ENCODE peak calls at places on chromosomes 7 and 10, in five cellular contexts. One of them, this sample, is unnamed. For H3K36me3 and H3K4me1, the result is how much of the 10 kb centered on the place peaks cover.

GRCh38 chr7:52100-52499 is 140.3 kb upstream of the FAM20C start:
- DNase-seq in transverse colon: no peak
- DNase-seq in left lung: no peak
- DNase-seq in A673: no peak
- DNase-seq in body of pancreas: no peak
- DNase-seq in this sample: peak

GRCh38 chr7:114922151-114922651 is 307 bp downstream of the MDFIC start:
- DNase-seq in body of pancreas: peak
- DNase-seq in A673: peak
- DNase-seq in left lung: peak
- DNase-seq in transverse colon: peak
- DNase-seq in this sample: peak

GRCh38 chr10:78931333-78932083 is 137.3 kb upstream of the ZMIZ1 start:
- DNase-seq in transverse colon: peak
- DNase-seq in A673: peak
- DNase-seq in body of pancreas: peak
- DNase-seq in left lung: peak
- DNase-seq in this sample: no peak

GRCh38 chr7:136359333-136359903 is 382.3 kb upstream of the MTPN start:
- DNase-seq in transverse colon: peak
- DNase-seq in body of pancreas: no peak
- DNase-seq in left lung: no peak
- DNase-seq in A673: no peak
- DNase-seq in this sample: no peak

GRCh38 chr10:123132576-123133477 is 2.9 kb upstream of the HMX3 start:
- DNase-seq in body of pancreas: peak
- DNase-seq in transverse colon: peak
- DNase-seq in left lung: peak
- DNase-seq in A673: peak
- DNase-seq in this sample: peak

GRCh38 chr10:87750817-87751216 is 67.2 kb downstream of the ATAD1 start:
- DNase-seq in body of pancreas: no peak
- DNase-seq in left lung: no peak
- DNase-seq in transverse colon: no peak
- DNase-seq in A673: no peak
- DNase-seq in this sample: no peak

GRCh38 chr7:139762886-139763285 is 14.9 kb downstream of the HIPK2 start:
- DNase-seq in transverse colon: no peak
- DNase-seq in left lung: no peak
- DNase-seq in body of pancreas: no peak
- DNase-seq in A673: no peak
- DNase-seq in this sample: no peak

GRCh38 chr10:79342811-79343541 is 4.3 kb upstream of the PPIF start:
- DNase-seq in body of pancreas: peak
- DNase-seq in transverse colon: no peak
- DNase-seq in left lung: peak
- DNase-seq in A673: no peak
- DNase-seq in this sample: no peak

GRCh38 chr10:12579954-12580858 is 230.9 kb downstream of the CAMK1D start:
- DNase-seq in transverse colon: no peak
- DNase-seq in left lung: no peak
- DNase-seq in body of pancreas: peak
- DNase-seq in A673: peak
- DNase-seq in this sample: no peak

GRCh38 chr7:45086348-45087065 is 2.3 kb downstream of the NACAD start:
- DNase-seq in body of pancreas: no peak
- DNase-seq in A673: no peak
- DNase-seq in left lung: no peak
- DNase-seq in transverse colon: no peak
- DNase-seq in this sample: no peak

GRCh38 chr10:17474595-17474994 is 20.2 kb upstream of the ST8SIA6 start:
- DNase-seq in transverse colon: no peak
- DNase-seq in body of pancreas: no peak
- DNase-seq in left lung: no peak
- DNase-seq in A673: peak
- DNase-seq in this sample: no peak

GRCh38 chr10:70367195-70367796 is 15.1 kb downstream of the LRRC20 start:
- DNase-seq in body of pancreas: no peak
- DNase-seq in A673: no peak
- DNase-seq in left lung: no peak
- DNase-seq in transverse colon: no peak
- DNase-seq in this sample: no peak

GRCh38 chr10:133160813-133161471 is 923 bp downstream of the KNDC1 start:
- DNase-seq in body of pancreas: no peak
- DNase-seq in left lung: no peak
- DNase-seq in transverse colon: no peak
- DNase-seq in A673: no peak
- DNase-seq in this sample: no peak

GRCh38 chr10:73591578-73591902 is 398 bp upstream of the USP54 start:
- DNase-seq in left lung: no peak
- DNase-seq in A673: no peak
- DNase-seq in body of pancreas: no peak
- DNase-seq in transverse colon: no peak
- DNase-seq in this sample: no peak

GRCh38 chr10:43904831-43905230 is 256.1 kb upstream of the ZNF32 start:
- DNase-seq in body of pancreas: no peak
- DNase-seq in left lung: no peak
- DNase-seq in transverse colon: no peak
- DNase-seq in A673: no peak
- DNase-seq in this sample: no peak

GRCh38 chr10:11493646-11494045 is 117.8 kb downstream of the USP6NL start:
- DNase-seq in left lung: no peak
- DNase-seq in body of pancreas: no peak
- DNase-seq in A673: no peak
- DNase-seq in transverse colon: no peak
- DNase-seq in this sample: no peak

GRCh38 chr10:11491087-11491486 is 120.4 kb downstream of the USP6NL start:
- DNase-seq in body of pancreas: peak
- DNase-seq in transverse colon: no peak
- DNase-seq in A673: no peak
- DNase-seq in left lung: no peak
- DNase-seq in this sample: no peak

GRCh38 chr10:11488126-11488525 is 123.3 kb downstream of the USP6NL start:
- DNase-seq in A673: no peak
- DNase-seq in transverse colon: no peak
- DNase-seq in left lung: no peak
- DNase-seq in body of pancreas: no peak
- DNase-seq in this sample: peak

GRCh38 chr10:11489591-11489990 is 121.9 kb downstream of the USP6NL start:
- DNase-seq in left lung: no peak
- DNase-seq in A673: no peak
- DNase-seq in body of pancreas: no peak
- DNase-seq in transverse colon: no peak
- DNase-seq in this sample: no peak
- H3K36me3 ChIP-seq in left lung: under half
- H3K36me3 ChIP-seq in A673: under half
- H3K36me3 ChIP-seq in body of pancreas: under half
- H3K36me3 ChIP-seq in transverse colon: under half
- H3K36me3 ChIP-seq in this sample: under half

GRCh38 chr10:125118701-125119100 is 41.7 kb downstream of the CTBP2 start:
- DNase-seq in A673: no peak
- DNase-seq in left lung: no peak
- DNase-seq in body of pancreas: no peak
- DNase-seq in transverse colon: no peak
- DNase-seq in this sample: peak
- H3K4me1 ChIP-seq in A673: under half
- H3K4me1 ChIP-seq in left lung: half or more
- H3K4me1 ChIP-seq in body of pancreas: half or more
- H3K4me1 ChIP-seq in transverse colon: under half
- H3K4me1 ChIP-seq in this sample: half or more

GRCh38 chr7:74707216-74707615 is 49.7 kb downstream of the GTF2I start:
- DNase-seq in A673: no peak
- DNase-seq in left lung: no peak
- DNase-seq in body of pancreas: no peak
- DNase-seq in transverse colon: no peak
- DNase-seq in this sample: no peak
- H3K36me3 ChIP-seq in A673: half or more
- H3K36me3 ChIP-seq in left lung: under half
- H3K36me3 ChIP-seq in body of pancreas: under half
- H3K36me3 ChIP-seq in transverse colon: half or more
- H3K36me3 ChIP-seq in this sample: half or more

GRCh38 chr7:50371551-50372021 is 67.1 kb downstream of the IKZF1 start:
- DNase-seq in A673: no peak
- DNase-seq in left lung: no peak
- DNase-seq in body of pancreas: no peak
- DNase-seq in transverse colon: no peak
- DNase-seq in this sample: no peak
- H3K4me1 ChIP-seq in A673: under half
- H3K4me1 ChIP-seq in left lung: under half
- H3K4me1 ChIP-seq in body of pancreas: under half
- H3K4me1 ChIP-seq in transverse colon: under half
- H3K4me1 ChIP-seq in this sample: under half

GRCh38 chr10:114437456-114438292 is 33.4 kb upstream of the AFAP1L2 start:
- DNase-seq in body of pancreas: peak
- DNase-seq in transverse colon: no peak
- DNase-seq in A673: peak
- DNase-seq in left lung: no peak
- DNase-seq in this sample: no peak
- H3K36me3 ChIP-seq in body of pancreas: under half
- H3K36me3 ChIP-seq in transverse colon: under half
- H3K36me3 ChIP-seq in A673: under half
- H3K36me3 ChIP-seq in left lung: under half
- H3K36me3 ChIP-seq in this sample: under half

GRCh38 chr7:150401424-150401790 is 22.3 kb downstream of the ZNF775 start:
- DNase-seq in transverse colon: no peak
- DNase-seq in A673: no peak
- DNase-seq in left lung: no peak
- DNase-seq in body of pancreas: no peak
- DNase-seq in this sample: no peak
- H3K4me1 ChIP-seq in transverse colon: under half
- H3K4me1 ChIP-seq in A673: under half
- H3K4me1 ChIP-seq in left lung: under half
- H3K4me1 ChIP-seq in body of pancreas: under half
- H3K4me1 ChIP-seq in this sample: under half

DNA sequence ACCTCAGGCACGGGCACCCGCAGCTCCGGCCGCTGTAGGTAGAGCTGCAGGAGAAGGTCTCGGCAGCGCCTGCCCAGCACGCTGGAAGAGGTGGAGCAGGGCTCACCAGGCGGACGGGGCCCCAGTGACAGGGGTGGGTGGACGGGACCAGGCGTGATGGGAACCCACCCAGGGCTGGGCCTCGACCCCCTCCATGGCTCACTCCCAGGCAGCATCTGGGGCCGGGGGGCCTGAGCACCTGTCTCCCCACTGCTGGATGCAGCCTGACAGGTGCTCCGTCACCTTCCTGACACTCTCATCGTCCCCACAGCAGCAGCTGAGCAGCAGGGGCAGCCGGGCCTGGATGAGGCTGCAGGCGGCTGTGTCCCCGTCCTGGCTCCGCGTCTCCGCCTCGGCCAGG is 16.7 kb upstream of the MICALL2 start:
- DNase-seq in body of pancreas: no peak
- DNase-seq in transverse colon: no peak
- DNase-seq in left lung: no peak
- DNase-seq in A673: no peak
- DNase-seq in this sample: no peak
- H3K36me3 ChIP-seq in body of pancreas: under half
- H3K36me3 ChIP-seq in transverse colon: under half
- H3K36me3 ChIP-seq in left lung: under half
- H3K36me3 ChIP-seq in A673: under half
- H3K36me3 ChIP-seq in this sample: half or more

GRCh38 chr7:152048051-152048450 is 22.6 kb downstream of the GALNT11 start:
- DNase-seq in body of pancreas: no peak
- DNase-seq in transverse colon: no peak
- DNase-seq in left lung: no peak
- DNase-seq in A673: no peak
- DNase-seq in this sample: no peak
- H3K4me1 ChIP-seq in body of pancreas: under half
- H3K4me1 ChIP-seq in transverse colon: under half
- H3K4me1 ChIP-seq in left lung: under half
- H3K4me1 ChIP-seq in A673: under half
- H3K4me1 ChIP-seq in this sample: under half

This sample was measured in thyroid gland.